ENCODE peak calls at places on chromosome 19, in eight cellular contexts. C is HuH-7.5; Z is RPMI8226; M is Karpas-422; F is HFFc6; P is stimulated activated CD4-positive, alpha-beta T cell treated with anti-CD3 and anti-CD28 coated beads, Interleukin-12 subunit alpha, Interleukin-12 subunit beta, amount 100 ng/mL, for 4 hours; Y is mucosa of descending colon; K is activated naive CD4-positive, alpha-beta T cell. D is an unnamed sample.

GRCh38 chr19:1567848-1568227 is 287 bp downstream of the MEX3D start:
- DNase-seq in C (peak), Z (no peak), M (no peak), F (no peak), P (no peak), Y (no peak), K (no peak), D (no peak)

GRCh38 chr19:20247016-20247683 is 80.1 kb downstream of the ZNF486 start:
- DNase-seq in C (no peak), Z (no peak), M (peak), F (no peak), P (peak), Y (peak), K (no peak), D (peak)

GRCh38 chr19:12723643-12724426 is at the start of gene TNPO2:
- DNase-seq in C (peak), Z (peak), M (peak), F (peak), P (peak), Y (peak), K (peak), D (peak)

GRCh38 chr19:46372901-46373572 is 26.1 kb downstream of the PPP5C start:
- DNase-seq in C (no peak), Z (no peak), M (no peak), F (no peak), P (no peak), Y (no peak), K (no peak), D (no peak)

GRCh38 chr19:15332311-15332996 is at the start of gene BRD4:
- DNase-seq in C (peak), Z (peak), M (peak), F (peak), P (peak), Y (peak), K (peak), D (peak)

GRCh38 chr19:3073159-3073563 is 10.9 kb upstream of the TLE5 start:
- DNase-seq in C (no peak), Z (no peak), M (no peak), F (peak), P (no peak), Y (no peak), K (no peak), D (no peak)

GRCh38 chr19:3451451-3451866 is 28.9 kb downstream of the SMIM24 start:
- DNase-seq in C (no peak), Z (no peak), M (no peak), F (no peak), P (no peak), Y (no peak), K (no peak), D (no peak)

GRCh38 chr19:39413903-39414608 is 1.6 kb downstream of the PLEKHG2 start:
- DNase-seq in C (peak), Z (no peak), M (peak), F (no peak), P (no peak), Y (peak), K (no peak), D (no peak)

GRCh38 chr19:55528030-55528801 is 8.7 kb downstream of the SBK2 start:
- DNase-seq in C (no peak), Z (no peak), M (no peak), F (no peak), P (no peak), Y (no peak), K (no peak), D (no peak)

GRCh38 chr19:32870981-32871451 is 1.4 kb upstream of the SLC7A9 start:
- DNase-seq in C (no peak), Z (no peak), M (no peak), F (no peak), P (no peak), Y (no peak), K (no peak), D (no peak)

GRCh38 chr19:17234911-17235617 is 9.0 kb downstream of the OCEL1 start:
- DNase-seq in C (peak), Z (peak), M (peak), F (no peak), P (peak), Y (peak), K (no peak), D (peak)

GRCh38 chr19:54186351-54186750 is 3.0 kb downstream of the MBOAT7 start:
- DNase-seq in C (no peak), Z (no peak), M (peak), F (no peak), P (no peak), Y (peak), K (no peak), D (no peak)

GRCh38 chr19:5156231-5156986 is 184.2 kb downstream of the PTPRS start:
- DNase-seq in C (peak), Z (no peak), M (no peak), F (no peak), P (no peak), Y (no peak), K (no peak), D (no peak)

GRCh38 chr19:11377237-11377636 is 2.8 kb downstream of the SWSAP1 start:
- DNase-seq in C (no peak), Z (peak), M (peak), F (peak), P (no peak), Y (no peak), K (no peak), D (no peak)

GRCh38 chr19:2613507-2614295 is 88.8 kb downstream of the GNG7 start:
- DNase-seq in C (peak), Z (peak), M (peak), F (peak), P (peak), Y (no peak), K (peak), D (peak)

GRCh38 chr19:47650695-47651094 is 41.8 kb downstream of the BICRA start:
- DNase-seq in C (no peak), Z (no peak), M (no peak), F (no peak), P (no peak), Y (no peak), K (no peak), D (no peak)

GRCh38 chr19:13834308-13834790 is 39.1 kb downstream of the ZSWIM4 start:
- DNase-seq in C (no peak), Z (no peak), M (peak), F (peak), P (no peak), Y (peak), K (no peak), D (no peak)

GRCh38 chr19:39434123-39435076 is 1.3 kb downstream of the RPS16 start:
- DNase-seq in C (no peak), Z (no peak), M (no peak), F (no peak), P (no peak), Y (no peak), K (no peak), D (no peak)

GRCh38 chr19:49490287-49491029 is 3.0 kb downstream of the RPL13A start:
- DNase-seq in C (no peak), Z (no peak), M (peak), F (no peak), P (no peak), Y (no peak), K (no peak), D (no peak)

GRCh38 chr19:17817668-17818363 is 3.5 kb downstream of the INSL3 start:
- DNase-seq in C (no peak), Z (no peak), M (no peak), F (no peak), P (no peak), Y (no peak), K (no peak), D (no peak)

GRCh38 chr19:13459351-13459750 is 46.9 kb downstream of the CACNA1A start:
- DNase-seq in C (no peak), Z (no peak), M (no peak), F (no peak), P (no peak), Y (no peak), K (no peak), D (peak)

GRCh38 chr19:1237754-1238372 is at the start of gene CBARP:
- DNase-seq in C (peak), Z (peak), M (peak), F (no peak), P (peak), Y (no peak), K (no peak), D (no peak)

GRCh38 chr19:46840157-46840942 is 10.3 kb downstream of the AP2S1 start:
- DNase-seq in C (peak), Z (peak), M (peak), F (no peak), P (peak), Y (peak), K (no peak), D (peak)

GRCh38 chr19:42252365-42253244 is 2.3 kb downstream of the ERF start:
- DNase-seq in C (no peak), Z (no peak), M (no peak), F (peak), P (no peak), Y (no peak), K (no peak), D (peak)

GRCh38 chr19:1324792-1325567 is 39.3 kb downstream of the EFNA2 start:
- DNase-seq in C (peak), Z (peak), M (no peak), F (peak), P (peak), Y (peak), K (no peak), D (no peak)

GRCh38 chr19:57269515-57270250 is 10.6 kb upstream of the ZNF460 start:
- DNase-seq in C (no peak), Z (no peak), M (peak), F (peak), P (no peak), Y (no peak), K (no peak), D (no peak)

GRCh38 chr19:28987177-28987576 is 225.8 kb downstream of the UQCRFS1 start:
- DNase-seq in C (no peak), Z (no peak), M (no peak), F (no peak), P (no peak), Y (no peak), K (no peak), D (no peak)

GRCh38 chr19:1133471-1133929 is 29.7 kb downstream of the GPX4 start:
- DNase-seq in C (no peak), Z (no peak), M (peak), F (no peak), P (peak), Y (peak), K (no peak), D (no peak)

GRCh38 chr19:55304279-55304978 is 20.6 kb downstream of the BRSK1 start:
- DNase-seq in C (peak), Z (peak), M (peak), F (no peak), P (no peak), Y (peak), K (no peak), D (peak)

GRCh38 chr19:40232949-40233810 is 6.7 kb upstream of the CCNP start:
- DNase-seq in C (no peak), Z (no peak), M (no peak), F (no peak), P (no peak), Y (no peak), K (no peak), D (no peak)

GRCh38 chr19:4241824-4242430 is 5.0 kb upstream of the YJU2 start:
- DNase-seq in C (no peak), Z (no peak), M (no peak), F (no peak), P (no peak), Y (no peak), K (no peak), D (no peak)

GRCh38 chr19:29497686-29498436 is 27.9 kb upstream of the VSTM2B start:
- DNase-seq in C (no peak), Z (no peak), M (no peak), F (no peak), P (no peak), Y (no peak), K (no peak), D (no peak)

GRCh38 chr19:37977992-37978391 is 71.0 kb downstream of the SIPA1L3 start:
- DNase-seq in C (no peak), Z (no peak), M (no peak), F (peak), P (no peak), Y (no peak), K (no peak), D (peak)

GRCh38 chr19:57620673-57621348 is 6.8 kb downstream of the ZNF134 start:
- DNase-seq in C (no peak), Z (no peak), M (peak), F (peak), P (no peak), Y (no peak), K (no peak), D (no peak)

GRCh38 chr19:12899891-12900518 is 9.0 kb downstream of the GCDH start:
- DNase-seq in C (no peak), Z (no peak), M (no peak), F (no peak), P (no peak), Y (no peak), K (no peak), D (no peak)

GRCh38 chr19:50679177-50680125 is 30.2 kb downstream of the C19orf81 start:
- DNase-seq in C (peak), Z (peak), M (peak), F (peak), P (peak), Y (peak), K (peak), D (peak)